ENCODE peak calls at places on chromosome 16, in seven cellular contexts. T, W, I, V, Q, M and C are unnamed samples.

GRCh38 chr16:10868562-10869469 is 8.2 kb upstream of the CIITA start:
- DNase-seq in T (peak; percentile 51), M (peak; percentile 19), W (no peak), V (no peak), I (no peak), Q (peak; percentile 77), C (no peak)

GRCh38 chr16:88468289-88469129 is 15.4 kb downstream of the ZFPM1 start:
- DNase-seq in M (peak; percentile 61), I (peak; percentile 52), W (no peak), T (no peak), V (no peak), Q (no peak), C (peak; percentile 97)

GRCh38 chr16:49919327-49919726 is 63.4 kb upstream of the ZNF423 start:
- DNase-seq in M (no peak), Q (no peak), I (no peak), W (no peak), T (no peak), V (no peak), C (no peak)

GRCh38 chr16:25140459-25140858 is 28.9 kb downstream of the LCMT1 start:
- DNase-seq in Q (no peak), M (no peak), V (no peak), I (no peak), W (no peak), T (no peak), C (no peak)

GRCh38 chr16:48409839-48410610 is 24.8 kb upstream of the SIAH1 start:
- DNase-seq in M (peak; percentile 42), I (peak; percentile 98), Q (no peak), W (no peak), T (no peak), V (peak; percentile 24), C (no peak)

GRCh38 chr16:72749091-72749490 is 298.8 kb downstream of the ZFHX3 start:
- DNase-seq in W (no peak), I (no peak), V (no peak), M (peak; percentile 26), Q (no peak), T (no peak), C (no peak)

GRCh38 chr16:19095699-19096098 is 18.1 kb upstream of the ITPRIPL2 start:
- DNase-seq in M (peak; percentile 41), I (no peak), Q (peak; percentile 55), W (no peak), T (no peak), V (no peak), C (peak; percentile 72)

GRCh38 chr16:17205279-17206139 is 265.3 kb downstream of the XYLT1 start:
- DNase-seq in Q (no peak), T (no peak), I (no peak), M (no peak), W (no peak), V (peak; percentile 36), C (peak; percentile 71)

GRCh38 chr16:71846443-71846842 is 667 bp downstream of the ATXN1L start:
- DNase-seq in V (no peak), M (peak; percentile 5), W (no peak), T (no peak), Q (no peak), I (peak; percentile 8), C (peak; percentile 65)

GRCh38 chr16:89193021-89193575 is 7.2 kb downstream of the SLC22A31 start:
- DNase-seq in I (peak; percentile 85), T (peak; percentile 72), Q (peak; percentile 63), W (peak; percentile 10), V (no peak), M (peak; percentile 57), C (peak; percentile 91)

GRCh38 chr16:75109732-75110243 is 6.8 kb downstream of the LDHD start:
- DNase-seq in I (no peak), W (no peak), Q (no peak), T (peak; percentile 77), V (no peak), M (peak; percentile 1), C (peak; percentile 58)

GRCh38 chr16:62907562-62907961 is 871.3 kb upstream of the CDH8 start:
- DNase-seq in I (no peak), T (no peak), Q (no peak), M (no peak), V (no peak), W (no peak), C (no peak)

GRCh38 chr16:15798671-15799070 is 58.2 kb downstream of the MYH11 start:
- DNase-seq in Q (no peak), I (no peak), M (no peak), W (no peak), T (no peak), V (no peak), C (no peak)

GRCh38 chr16:1674751-1675664 is 3.1 kb upstream of the JPT2 start:
- DNase-seq in I (peak; percentile 84), V (no peak), T (no peak), M (no peak), Q (no peak), W (no peak), C (peak; percentile 36)

GRCh38 chr16:29806096-29806579 is at the start of gene MAZ:
- DNase-seq in T (no peak), M (peak; percentile 99), W (no peak), I (peak; percentile 91), V (no peak), Q (peak; percentile 83), C (no peak)

GRCh38 chr16:8867483-8868271 is 1.1 kb downstream of the CARHSP1 start:
- DNase-seq in T (peak; percentile 59), I (no peak), M (peak; percentile 77), Q (no peak), V (no peak), W (no peak), C (peak; percentile 76)